ENCODE peak calls at places on chromosomes 2 and 18, in nine cellular contexts. S, W, P, V, M, U, L, T and J are unnamed samples.

GRCh38 chr2:173151671-173152398 is 76.2 kb downstream of the MAP3K20 start:
- DNase-seq in S (no peak), W (no peak), P (no peak), V (no peak), M (no peak), U (no peak), L (no peak), T (peak; percentile 46), J (no peak)

GRCh38 chr2:65537651-65538385 is 105.4 kb upstream of the SPRED2 start:
- DNase-seq in S (no peak), W (no peak), P (no peak), V (no peak), M (no peak), U (no peak), L (no peak), T (no peak), J (no peak)

GRCh38 chr2:115549731-115550130 is 1107.3 kb downstream of the DPP10 start:
- DNase-seq in S (no peak), W (no peak), P (no peak), V (no peak), M (no peak), U (no peak), L (no peak), T (no peak), J (no peak)

GRCh38 chr2:159094173-159094737 is 125.8 kb downstream of the TANC1 start:
- DNase-seq in S (no peak), W (no peak), P (no peak), V (no peak), M (peak; percentile 66), U (peak; percentile 88), L (no peak), T (no peak), J (no peak)

GRCh38 chr18:60549338-60549960 is 176.9 kb upstream of the MC4R start:
- DNase-seq in S (no peak), W (peak; percentile 43), P (peak; percentile 89), V (peak; percentile 42), M (no peak), U (no peak), L (no peak), T (peak; percentile 66), J (no peak)

GRCh38 chr2:15605721-15606120 is 14.1 kb downstream of the DDX1 start:
- DNase-seq in S (no peak), W (no peak), P (no peak), V (no peak), M (no peak), U (no peak), L (no peak), T (no peak), J (no peak)

GRCh38 chr2:55926974-55927373 is 3.4 kb upstream of the EFEMP1 start:
- DNase-seq in S (no peak), W (no peak), P (no peak), V (no peak), M (no peak), U (no peak), L (no peak), T (no peak), J (no peak)

GRCh38 chr2:98580656-98581284 is 27.5 kb downstream of the COA5 start:
- DNase-seq in S (no peak), W (no peak), P (no peak), V (no peak), M (no peak), U (no peak), L (no peak), T (no peak), J (peak; percentile 48)

GRCh38 chr2:147632193-147632592 is 212.6 kb upstream of the ACVR2A start:
- DNase-seq in S (no peak), W (no peak), P (no peak), V (no peak), M (no peak), U (no peak), L (no peak), T (no peak), J (no peak)

GRCh38 chr2:198347349-198347748 is 543.0 kb downstream of the PLCL1 start:
- DNase-seq in S (no peak), W (no peak), P (no peak), V (no peak), M (no peak), U (no peak), L (no peak), T (no peak), J (no peak)

GRCh38 chr18:72160504-72161445 is 383.4 kb downstream of the CBLN2 start:
- DNase-seq in S (no peak), W (no peak), P (no peak), V (no peak), M (no peak), U (no peak), L (no peak), T (no peak), J (no peak)

GRCh38 chr18:13500227-13500865 is 226.0 kb downstream of the FAM210A start:
- DNase-seq in S (no peak), W (no peak), P (peak; percentile 88), V (no peak), M (no peak), U (no peak), L (no peak), T (no peak), J (no peak)

GRCh38 chr2:176001281-176001902 is 675 bp downstream of the LNPK start:
- DNase-seq in S (peak; percentile 29), W (peak; percentile 52), P (peak; percentile 49), V (peak; percentile 84), M (peak; percentile 51), U (peak; percentile 73), L (peak; percentile 85), T (no peak), J (no peak)

GRCh38 chr18:46481048-46481846 is 175.8 kb downstream of the LOXHD1 start:
- DNase-seq in S (peak; percentile 57), W (peak; percentile 64), P (peak; percentile 81), V (peak; percentile 56), M (peak; percentile 44), U (no peak), L (no peak), T (peak; percentile 27), J (no peak)

GRCh38 chr18:39406941-39407340 is 1841.3 kb upstream of the CELF4 start:
- DNase-seq in S (no peak), W (no peak), P (no peak), V (no peak), M (no peak), U (no peak), L (no peak), T (no peak), J (no peak)
- TF ChIP-seq POLR2AphosphoS5 in S (peak; percentile 59), W (no peak), P (no peak), V (no peak), M (no peak), U (no peak), L (no peak), T (no peak), J (no peak)

GRCh38 chr2:240579071-240579762 is 7.3 kb upstream of the CAPN10 start:
- DNase-seq in S (no peak), W (no peak), P (no peak), V (peak; percentile 49), M (no peak), U (no peak), L (no peak), T (no peak), J (peak; percentile 28)

GRCh38 chr2:240578488-240578887 is 8.0 kb upstream of the CAPN10 start:
- DNase-seq in S (no peak), W (no peak), P (no peak), V (no peak), M (no peak), U (no peak), L (no peak), T (no peak), J (peak; percentile 49)

GRCh38 chr2:240578110-240578450 is 8.5 kb upstream of the CAPN10 start:
- DNase-seq in S (no peak), W (no peak), P (no peak), V (no peak), M (no peak), U (no peak), L (no peak), T (no peak), J (no peak)

GRCh38 chr2:240581811-240582210 is 4.7 kb upstream of the CAPN10 start:
- DNase-seq in S (no peak), W (no peak), P (no peak), V (no peak), M (no peak), U (no peak), L (no peak), T (no peak), J (no peak)

DNA sequence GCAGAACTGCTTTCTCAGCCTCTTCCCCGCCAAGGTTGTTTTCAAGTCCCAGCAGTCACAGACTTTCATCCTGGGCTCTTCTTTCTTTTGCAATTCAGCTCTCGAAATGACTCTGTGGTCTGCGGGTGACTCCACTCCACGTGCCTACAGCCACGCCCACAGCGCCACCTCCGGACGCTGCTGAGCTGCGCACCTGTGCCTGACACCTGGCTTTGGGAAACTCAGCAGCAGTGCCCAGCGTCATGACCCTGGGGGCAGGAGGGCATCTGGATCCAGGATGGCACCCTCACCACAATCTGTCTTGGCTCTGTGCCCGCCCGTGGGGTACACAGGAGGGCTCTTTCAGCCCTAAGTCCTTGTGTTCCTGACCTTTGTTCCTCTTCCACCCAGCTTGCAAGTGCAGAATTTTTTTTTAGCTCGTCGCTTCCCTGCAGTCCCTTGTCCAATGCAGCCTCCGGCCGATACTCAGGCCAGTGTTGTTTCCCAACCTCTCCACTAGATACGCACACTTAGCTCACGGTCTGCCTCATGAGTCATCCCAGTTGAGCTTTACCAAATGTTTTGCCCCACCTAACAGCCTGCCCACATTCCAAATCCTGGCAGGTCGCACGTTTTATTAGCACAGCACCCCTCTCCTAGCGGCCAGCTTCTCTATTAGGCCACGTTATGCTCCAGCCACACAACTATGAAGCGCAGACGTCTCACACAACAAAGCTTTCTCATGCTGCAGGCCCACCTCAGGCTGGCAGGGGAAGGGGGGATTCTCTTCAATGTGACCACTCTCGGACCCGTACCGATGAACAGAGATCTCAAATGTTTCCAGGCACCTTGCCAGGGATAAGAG is 6.5 kb upstream of the CAPN10 start:
- DNase-seq in S (peak; percentile 78), W (no peak), P (peak; percentile 76), V (peak; percentile 66), M (peak; percentile 84), U (peak; percentile 88), L (peak; percentile 92), T (peak; percentile 77), J (peak; percentile 91)
- H3K4me3 ChIP-seq in S (no peak overlapping the region), W (no peak overlapping the region), P (no peak overlapping the region), V (no peak overlapping the region), M (no peak overlapping the region), U (no peak overlapping the region), L (no peak overlapping the region), T (peak overlapping the region; percentile 40), J (no peak overlapping the region)

DNA sequence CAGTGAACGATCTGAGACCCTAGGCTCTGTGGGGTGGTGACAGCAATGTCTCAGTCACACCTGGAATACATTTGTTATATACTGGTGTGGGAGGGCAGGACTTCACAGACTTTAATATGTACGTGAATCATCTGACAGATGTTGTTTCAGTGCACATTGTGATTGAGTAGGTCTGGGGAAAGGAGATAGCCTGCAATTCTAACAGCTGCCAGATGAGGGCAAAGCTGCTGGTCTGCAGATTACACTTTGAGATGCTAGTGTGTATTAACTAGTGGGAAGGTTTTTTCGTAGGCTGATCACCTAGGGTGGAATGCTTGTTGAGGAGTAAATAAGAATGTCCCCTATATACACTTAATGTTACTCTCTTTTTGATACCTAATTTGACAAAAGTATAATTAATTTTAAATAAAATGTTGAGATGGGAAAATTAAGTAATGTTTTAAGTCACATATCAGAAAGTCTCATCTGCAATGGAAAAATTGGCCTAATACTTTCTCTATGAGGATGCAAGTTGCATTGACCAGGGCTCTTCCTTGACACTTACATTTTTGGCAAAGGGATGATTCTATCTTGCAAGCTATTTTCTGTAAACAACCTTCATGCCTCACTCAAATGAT is 496.9 kb upstream of the HNMT start:
- DNase-seq in S (no peak), W (peak; percentile 44), P (peak; percentile 72), V (peak; percentile 5), M (peak; percentile 43), U (no peak), L (no peak), T (no peak), J (no peak)
- TF ChIP-seq CTCF in S (peak; percentile 28), W (peak; percentile 63), P (peak; percentile 66), V (no peak), M (peak; percentile 55), U (no peak), L (peak; percentile 27), T (peak; percentile 52), J (peak; percentile 43)

GRCh38 chr2:170819941-170820646 is 3.4 kb downstream of the GAD1 start:
- DNase-seq in S (no peak), W (peak; percentile 50), P (peak; percentile 83), V (no peak), M (no peak), U (no peak), L (peak; percentile 64), T (no peak), J (peak; percentile 67)
- TF ChIP-seq POLR2AphosphoS5 in S (no peak), W (no peak), P (no peak), V (no peak), M (no peak), U (no peak), L (no peak), T (no peak), J (no peak)